ENCODE peak calls at places on chromosomes 7 and 10, in ten cellular contexts. B is mammary epithelial cell, G is fibroblast of pulmonary artery, H is kidney, M is BJ, T is SJSA1, Y is left ventricle myocardium inferior, N is foreskin fibroblast, V is GM12865, L is fibroblast of the aortic adventitia. E is an unnamed sample.

GRCh38 chr7:330554-331230 is 40.7 kb downstream of the FOXL3 start:
- DNase-seq in B (no peak), G (no peak), H (peak; percentile 49), M (no peak), T (no peak), Y (no peak), N (no peak), V (no peak), L (no peak), E (no peak)

GRCh38 chr7:40827217-40828085 is 692.6 kb downstream of the SUGCT start:
- DNase-seq in B (peak; percentile 76), G (peak; percentile 32), H (no peak), M (no peak), T (peak; percentile 77), Y (no peak), N (peak; percentile 86), V (no peak), L (peak; percentile 34), E (no peak)

GRCh38 chr10:129233351-129234148 is 233.5 kb upstream of the MGMT start:
- DNase-seq in B (no peak), G (no peak), H (no peak), M (no peak), T (no peak), Y (no peak), N (no peak), V (no peak), L (no peak), E (no peak)

GRCh38 chr7:142791502-142791901 is 20.7 kb downstream of the PRSS2 start:
- DNase-seq in B (no peak), G (no peak), H (no peak), M (no peak), T (no peak), Y (no peak), N (no peak), V (no peak), L (no peak), E (no peak)

GRCh38 chr10:14403359-14403758 is 72.6 kb upstream of the FRMD4A start:
- DNase-seq in B (no peak), G (no peak), H (no peak), M (no peak), T (no peak), Y (no peak), N (no peak), V (no peak), L (no peak), E (no peak)

GRCh38 chr10:69307434-69307833 is 29.1 kb downstream of the HK1 start:
- DNase-seq in B (no peak), G (no peak), H (no peak), M (no peak), T (no peak), Y (no peak), N (no peak), V (no peak), L (no peak), E (no peak)

GRCh38 chr10:5622586-5622985 is 43.8 kb downstream of the ASB13 start:
- DNase-seq in B (peak; percentile 28), G (no peak), H (no peak), M (no peak), T (no peak), Y (no peak), N (peak; percentile 33), V (no peak), L (peak; percentile 8), E (no peak)

GRCh38 chr10:33193867-33194521 is 140.5 kb downstream of the NRP1 start:
- DNase-seq in B (peak; percentile 52), G (peak; percentile 69), H (no peak), M (no peak), T (no peak), Y (no peak), N (peak; percentile 87), V (no peak), L (peak; percentile 79), E (no peak)

GRCh38 chr10:123666318-123667291 is at the start of gene GPR26:
- DNase-seq in B (no peak), G (no peak), H (no peak), M (no peak), T (no peak), Y (no peak), N (no peak), V (no peak), L (no peak), E (peak; percentile 88)

GRCh38 chr10:89470628-89471027 is 56.3 kb downstream of the IFIT5 start:
- DNase-seq in B (no peak), G (no peak), H (no peak), M (no peak), T (no peak), Y (no peak), N (peak; percentile 44), V (no peak), L (no peak), E (no peak)

GRCh38 chr7:66669088-66669487 is 40.4 kb downstream of the KCTD7 start:
- DNase-seq in B (no peak), G (no peak), H (peak; percentile 40), M (no peak), T (no peak), Y (peak; percentile 42), N (no peak), V (no peak), L (no peak), E (peak; percentile 21)

GRCh38 chr10:43322769-43323168 is 48.7 kb upstream of the FXYD4 start:
- DNase-seq in B (peak; percentile 20), G (peak; percentile 74), H (peak; percentile 97), M (no peak), T (no peak), Y (peak; percentile 86), N (peak; percentile 75), V (peak; percentile 64), L (peak; percentile 46), E (peak; percentile 99)

GRCh38 chr7:157738064-157738460 is 401.3 kb downstream of the DNAJB6 start:
- DNase-seq in B (no peak), G (peak; percentile 23), H (no peak), M (no peak), T (no peak), Y (no peak), N (no peak), V (no peak), L (no peak), E (peak; percentile 89)

GRCh38 chr10:102523250-102524029 is 19.7 kb downstream of the SUFU start:
- DNase-seq in B (no peak), G (peak; percentile 67), H (no peak), M (no peak), T (no peak), Y (no peak), N (peak; percentile 68), V (peak; percentile 21), L (peak; percentile 92), E (no peak)

GRCh38 chr7:8147760-8148463 is 114.1 kb downstream of the ICA1 start:
- DNase-seq in B (no peak), G (no peak), H (no peak), M (no peak), T (no peak), Y (no peak), N (no peak), V (no peak), L (no peak), E (no peak)

GRCh38 chr7:76149847-76150691 is 51.6 kb upstream of the SRRM3 start:
- DNase-seq in B (no peak), G (no peak), H (no peak), M (no peak), T (no peak), Y (no peak), N (no peak), V (no peak), L (no peak), E (peak; percentile 33)
- H3K4me3 ChIP-seq in B (no peak overlapping the region), G (no peak overlapping the region), H (no peak overlapping the region), M (no peak overlapping the region), T (no peak overlapping the region), Y (peak overlapping the region; percentile 32), N (no peak overlapping the region), V (no peak overlapping the region), L (no peak overlapping the region), E (no peak overlapping the region)

GRCh38 chr7:141144921-141145629 is 71.2 kb downstream of the TMEM178B start:
- DNase-seq in B (no peak), G (no peak), H (no peak), M (no peak), T (no peak), Y (no peak), N (peak; percentile 1), V (no peak), L (no peak), E (no peak)
- H3K4me3 ChIP-seq in B (no peak overlapping the region), G (no peak overlapping the region), H (no peak overlapping the region), M (no peak overlapping the region), T (no peak overlapping the region), Y (no peak overlapping the region), N (no peak overlapping the region), V (no peak overlapping the region), L (no peak overlapping the region), E (no peak overlapping the region)

GRCh38 chr10:111525696-111526095 is 448.9 kb downstream of the ADRA2A start:
- DNase-seq in B (no peak), G (no peak), H (no peak), M (no peak), T (no peak), Y (no peak), N (no peak), V (no peak), L (no peak), E (no peak)

GRCh38 chr10:111522551-111522950 is 445.7 kb downstream of the ADRA2A start:
- DNase-seq in B (no peak), G (no peak), H (no peak), M (no peak), T (no peak), Y (no peak), N (no peak), V (no peak), L (no peak), E (no peak)

GRCh38 chr10:111524134-111524533 is 447.3 kb downstream of the ADRA2A start:
- DNase-seq in B (no peak), G (no peak), H (no peak), M (no peak), T (no peak), Y (no peak), N (no peak), V (no peak), L (no peak), E (no peak)

GRCh38 chr10:111523016-111523415 is 446.2 kb downstream of the ADRA2A start:
- DNase-seq in B (no peak), G (no peak), H (no peak), M (no peak), T (no peak), Y (no peak), N (no peak), V (no peak), L (no peak), E (no peak)

DNA sequence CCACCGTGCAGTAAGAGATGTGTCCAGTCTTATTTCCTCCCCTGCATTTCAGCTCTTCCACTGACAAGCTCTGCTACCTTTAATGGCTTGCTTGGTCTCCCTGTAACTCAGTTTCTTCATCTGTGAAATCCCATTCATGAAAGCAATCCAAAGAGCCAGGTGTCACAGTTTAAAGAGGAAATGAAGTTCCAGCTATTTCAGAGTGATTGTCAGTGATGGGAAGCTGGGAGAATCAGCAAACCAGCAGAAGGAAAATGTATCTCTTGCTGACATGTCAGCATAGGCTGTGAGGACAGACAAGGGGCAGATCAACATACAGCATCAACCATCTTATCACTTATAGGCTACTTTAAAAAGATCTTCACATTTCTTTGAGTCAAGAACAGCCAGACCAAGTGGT is 445.3 kb downstream of the ADRA2A start:
- DNase-seq in B (no peak), G (no peak), H (no peak), M (no peak), T (no peak), Y (no peak), N (no peak), V (no peak), L (no peak), E (no peak)
- H3K4me3 ChIP-seq in B (no peak overlapping the region), G (no peak overlapping the region), H (no peak overlapping the region), M (no peak overlapping the region), T (no peak overlapping the region), Y (no peak overlapping the region), N (no peak overlapping the region), V (no peak overlapping the region), L (no peak overlapping the region), E (no peak overlapping the region)

GRCh38 chr10:104337527-104337984 is 709 bp downstream of the ITPRIP start:
- DNase-seq in B (peak; percentile 45), G (peak; percentile 54), H (no peak), M (no peak), T (no peak), Y (no peak), N (peak; percentile 42), V (peak; percentile 73), L (peak; percentile 50), E (peak; percentile 61)
- H3K4me3 ChIP-seq in B (peak overlapping the region; percentile 95), G (peak overlapping the region; percentile 93), H (peak overlapping the region; percentile 82), M (peak overlapping the region; percentile 87), T (peak overlapping the region; percentile 87), Y (peak overlapping the region; percentile 97), N (peak overlapping the region; percentile 68), V (peak overlapping the region; percentile 92), L (peak overlapping the region; percentile 92), E (peak overlapping the region; percentile 94)